ENCODE peak calls at places on chromosomes 6 and 20, in six cellular contexts. Q, R, F, B, S and X are unnamed samples.

GRCh38 chr20:43681991-43682410 is 15.1 kb downstream of the MYBL2 start:
- DNase-seq in B (peak), S (no peak), R (no peak), F (no peak), Q (no peak), X (peak)

GRCh38 chr20:37192137-37192854 is 12.9 kb upstream of the MROH8 start:
- DNase-seq in F (peak), Q (peak), S (peak), R (peak), B (peak), X (peak)

GRCh38 chr20:37327748-37328147 is 18.2 kb upstream of the SRC start:
- DNase-seq in F (peak), S (peak), R (no peak), B (no peak), Q (no peak), X (no peak)

GRCh38 chr6:34301408-34301807 is 52.6 kb upstream of the SMIM29 start:
- DNase-seq in B (no peak), S (peak), F (peak), Q (no peak), R (no peak), X (no peak)

GRCh38 chr6:164107297-164107995 is 692.9 kb downstream of the QKI start:
- DNase-seq in S (no peak), Q (no peak), R (no peak), B (no peak), F (no peak), X (no peak)

GRCh38 chr20:23061713-23062561 is 12.5 kb upstream of the THBD start:
- DNase-seq in B (no peak), F (peak), S (peak), R (no peak), Q (no peak), X (no peak)

GRCh38 chr6:95185874-95186273 is 391.5 kb upstream of the MANEA start:
- DNase-seq in R (no peak), S (no peak), F (no peak), Q (no peak), B (no peak), X (no peak)

GRCh38 chr6:1263039-1263849 is 48.7 kb upstream of the FOXQ1 start:
- DNase-seq in R (no peak), S (peak), B (no peak), F (peak), Q (no peak), X (no peak)

GRCh38 chr6:90095145-90095544 is 200.9 kb downstream of the GJA10 start:
- DNase-seq in F (no peak), S (no peak), B (no peak), Q (no peak), R (no peak), X (no peak)

GRCh38 chr6:46044876-46045617 is 29.4 kb upstream of the CLIC5 start:
- DNase-seq in Q (no peak), S (peak), F (peak), R (no peak), B (no peak), X (no peak)

GRCh38 chr20:24977336-24977735 is 15.2 kb downstream of the APMAP start:
- DNase-seq in R (no peak), B (no peak), S (no peak), Q (no peak), F (no peak), X (no peak)

GRCh38 chr6:70312165-70312564 is 9.3 kb upstream of the COL9A1 start:
- DNase-seq in R (no peak), S (no peak), F (peak), B (no peak), Q (no peak), X (no peak)

GRCh38 chr6:164990901-164991300 is 318.5 kb downstream of the C6orf118 start:
- DNase-seq in F (no peak), S (no peak), B (no peak), Q (no peak), R (no peak), X (no peak)

GRCh38 chr20:41776450-41776849 is 158.3 kb upstream of the CHD6 start:
- DNase-seq in B (no peak), Q (no peak), F (no peak), S (no peak), R (no peak), X (no peak)

GRCh38 chr20:31817461-31817860 is 1.7 kb upstream of the MYLK2 start:
- DNase-seq in Q (no peak), R (no peak), F (no peak), S (no peak), B (no peak), X (no peak)

GRCh38 chr6:138486249-138487121 is 12.8 kb downstream of the NHSL1 start:
- DNase-seq in B (no peak), R (no peak), F (no peak), S (no peak), Q (no peak), X (no peak)